ENCODE peak calls at places on chromosomes 5 and 9, in ten cellular contexts. I is body of pancreas; C is naive thymus-derived CD4-positive, alpha-beta T cell; H is DMS153; B is amniotic stem cell; M is mesenchymal stem cell; K is HT-29; J is Right ventricle myocardium superior; U is activated T-cell treated with anti-CD3 and anti-CD28 coated beads for 1 hour; O is SHP77. F is an unnamed sample.

GRCh38 chr5:132557425-132557805 is 638 bp downstream of the RAD50 start:
- DNase-seq in I (peak), C (no peak), H (no peak), B (no peak), M (peak), K (peak), J (peak), U (peak), O (peak), F (peak)

GRCh38 chr5:1507961-1508678 is 15.6 kb downstream of the LPCAT1 start:
- DNase-seq in I (peak), C (no peak), H (no peak), B (no peak), M (no peak), K (no peak), J (peak), U (no peak), O (no peak), F (no peak)

GRCh38 chr9:87016681-87017080 is 69.4 kb upstream of the GAS1 start:
- DNase-seq in I (no peak), C (no peak), H (no peak), B (no peak), M (no peak), K (no peak), J (no peak), U (no peak), O (no peak), F (no peak)

GRCh38 chr5:128424672-128425071 is 113.4 kb downstream of the FBN2 start:
- DNase-seq in I (no peak), C (no peak), H (no peak), B (no peak), M (no peak), K (no peak), J (no peak), U (no peak), O (no peak), F (no peak)

GRCh38 chr9:122368642-122369041 is 2.2 kb upstream of the PTGS1 start:
- DNase-seq in I (no peak), C (no peak), H (no peak), B (no peak), M (no peak), K (no peak), J (no peak), U (no peak), O (no peak), F (no peak)

GRCh38 chr5:3325206-3325605 is 270.4 kb upstream of the IRX1 start:
- DNase-seq in I (no peak), C (no peak), H (peak), B (no peak), M (no peak), K (peak), J (no peak), U (no peak), O (no peak), F (peak)

GRCh38 chr5:177447066-177447610 is 524 bp downstream of the PRR7 start:
- DNase-seq in I (peak), C (peak), H (peak), B (no peak), M (peak), K (peak), J (no peak), U (peak), O (peak), F (peak)

GRCh38 chr9:136410500-136411287 is at the start of the genes ENTR1 and PMPCA:
- DNase-seq in I (peak), C (peak), H (peak), B (peak), M (peak), K (peak), J (peak), U (peak), O (peak), F (peak)

GRCh38 chr5:14436801-14437542 is 144.6 kb upstream of the OTULINL start:
- DNase-seq in I (no peak), C (no peak), H (no peak), B (no peak), M (no peak), K (no peak), J (no peak), U (no peak), O (no peak), F (no peak)